ENCODE peak calls at places on chromosomes 6 and 20, in four cellular contexts. Q is uterus, D is upper lobe of left lung, E is A549. A is an unnamed sample.

GRCh38 chr6:150204705-150205472 is 62.0 kb downstream of the PPP1R14C start:
- DNase-seq in Q (no peak), D (peak; percentile 45), E (no peak), A (no peak)

GRCh38 chr6:116772450-116772849 is 6.9 kb upstream of the FAM162B start:
- DNase-seq in Q (no peak), D (no peak), E (no peak), A (no peak)

GRCh38 chr6:7341989-7342742 is 29.2 kb upstream of the SSR1 start:
- DNase-seq in Q (no peak), D (no peak), E (peak; percentile 7), A (no peak)

GRCh38 chr6:167150815-167151557 is 6.8 kb downstream of the GPR31 start:
- DNase-seq in Q (no peak), D (no peak), E (no peak), A (no peak)

GRCh38 chr6:87671555-87672029 is 30.4 kb downstream of the AKIRIN2 start:
- DNase-seq in Q (no peak), D (no peak), E (no peak), A (no peak)

GRCh38 chr6:122580731-122581130 is 29.5 kb upstream of the PKIB start:
- DNase-seq in Q (no peak), D (no peak), E (no peak), A (no peak)

GRCh38 chr6:6657085-6657819 is 68.7 kb downstream of the LY86 start:
- DNase-seq in Q (no peak), D (no peak), E (no peak), A (no peak)

GRCh38 chr6:147651249-147652063 is 143.0 kb downstream of the SAMD5 start:
- DNase-seq in Q (no peak), D (no peak), E (no peak), A (no peak)

GRCh38 chr6:130421567-130421966 is 55.8 kb downstream of the TMEM200A start:
- DNase-seq in Q (no peak), D (no peak), E (no peak), A (no peak)

GRCh38 chr6:148329568-148330299 is 12.9 kb upstream of the SASH1 start:
- DNase-seq in Q (no peak), D (no peak), E (no peak), A (no peak)

GRCh38 chr20:23049201-23049932 is at the start of gene THBD:
- DNase-seq in Q (peak; percentile 76), D (peak; percentile 88), E (peak; percentile 89), A (peak; percentile 35)
- TF ChIP-seq POLR2A in Q (peak; percentile 56), D (peak; percentile 88), E (peak; percentile 99), A (peak; percentile 44)

GRCh38 chr6:108650325-108650724 is 89.6 kb downstream of the FOXO3 start:
- DNase-seq in Q (no peak), D (no peak), E (no peak), A (no peak)

GRCh38 chr6:108650781-108651180 is 90.1 kb downstream of the FOXO3 start:
- DNase-seq in Q (no peak), D (no peak), E (no peak), A (no peak)

GRCh38 chr6:108651287-108651686 is 90.6 kb downstream of the FOXO3 start:
- DNase-seq in Q (no peak), D (no peak), E (no peak), A (no peak)

GRCh38 chr6:108652375-108652774 is 91.7 kb downstream of the FOXO3 start:
- DNase-seq in Q (no peak), D (no peak), E (no peak), A (no peak)

GRCh38 chr6:108651781-108652227 is 91.1 kb downstream of the FOXO3 start:
- DNase-seq in Q (peak; percentile 74), D (no peak), E (no peak), A (peak; percentile 79)
- H3K27ac ChIP-seq in Q (peak overlapping the region; percentile 79), D (peak overlapping the region; percentile 84), E (no peak overlapping the region), A (peak overlapping the region; percentile 73)

GRCh38 chr6:160297310-160297709 is 38.7 kb upstream of the SLC22A2 start:
- DNase-seq in Q (no peak), D (no peak), E (no peak), A (no peak)
- TF ChIP-seq POLR2A in Q (no peak), D (no peak), E (no peak), A (no peak)

GRCh38 chr20:1844723-1845523 is 50.3 kb upstream of the SIRPA start:
- DNase-seq in Q (peak; percentile 22), D (peak; percentile 69), E (no peak), A (no peak)
- H3K27ac ChIP-seq in Q (no peak overlapping the region), D (no peak overlapping the region), E (no peak overlapping the region), A (no peak overlapping the region)

GRCh38 chr6:33623895-33624381 is 2.8 kb downstream of the ITPR3 start:
- DNase-seq in Q (no peak), D (no peak), E (no peak), A (no peak)

GRCh38 chr6:33621396-33622388 is 570 bp downstream of the ITPR3 start:
- DNase-seq in Q (peak; percentile 42), D (peak; percentile 58), E (no peak), A (peak; percentile 47)

GRCh38 chr6:33620584-33621395 is at the start of gene ITPR3:
- DNase-seq in Q (no peak), D (peak; percentile 76), E (peak; percentile 72), A (peak; percentile 69)

GRCh38 chr6:33624856-33625255 is 3.7 kb downstream of the ITPR3 start:
- DNase-seq in Q (no peak), D (no peak), E (no peak), A (no peak)

DNA sequence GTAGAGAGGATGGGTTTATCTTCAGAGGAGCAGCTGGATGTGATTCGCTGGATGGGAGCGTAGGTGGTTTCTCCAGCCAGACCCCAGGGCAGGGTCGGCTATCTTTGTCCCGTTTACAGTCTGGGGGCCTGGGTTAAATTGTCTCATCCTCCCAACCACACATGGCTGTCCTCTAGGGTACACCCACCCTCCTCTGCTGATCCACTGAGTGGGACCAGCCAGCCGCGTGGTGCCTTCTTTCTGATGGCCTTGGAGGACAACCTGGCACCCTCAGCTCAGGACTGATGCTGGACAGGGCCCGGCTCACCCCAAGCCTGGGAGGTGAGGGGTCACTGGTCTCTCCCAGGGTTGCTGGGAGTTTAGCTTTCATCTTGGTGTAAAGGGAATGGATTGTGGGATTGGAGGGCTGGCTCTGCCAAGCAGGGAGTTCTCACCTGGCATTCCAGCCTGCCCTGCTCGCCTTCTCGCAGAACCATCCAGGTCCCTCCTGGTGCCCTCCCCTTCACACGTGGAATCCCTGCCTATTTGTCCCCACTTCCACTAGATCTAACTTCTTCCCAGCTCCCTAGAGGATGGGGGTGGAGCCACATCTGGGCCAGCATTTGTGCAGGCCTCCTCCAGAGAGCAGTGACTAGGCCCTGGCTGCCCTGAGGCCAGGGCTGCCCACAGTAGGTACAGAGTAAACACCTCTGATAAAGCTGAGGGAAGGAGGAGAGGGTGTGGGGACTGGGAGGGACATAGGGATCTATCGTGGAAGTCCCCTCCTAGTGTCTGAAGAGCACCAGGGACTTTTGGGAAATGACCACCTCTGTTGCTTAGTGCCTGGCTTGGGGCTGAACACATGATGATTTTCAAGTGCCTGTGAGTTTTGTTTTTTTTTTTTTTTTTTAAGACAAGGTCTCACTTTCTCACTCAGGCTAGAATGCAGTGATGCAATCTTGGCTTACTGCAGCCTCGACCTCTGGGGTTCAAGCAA is 1.6 kb downstream of the ITPR3 start:
- DNase-seq in Q (no peak), D (peak; percentile 77), E (no peak), A (no peak)
- TF ChIP-seq POLR2A in Q (no peak), D (peak; percentile 11), E (no peak), A (no peak)

GRCh38 chr6:108730556-108731228 is 117.5 kb upstream of the ARMC2 start:
- DNase-seq in Q (no peak), D (no peak), E (no peak), A (no peak)

GRCh38 chr6:108728826-108729225 is 119.4 kb upstream of the ARMC2 start:
- DNase-seq in Q (no peak), D (no peak), E (no peak), A (no peak)

GRCh38 chr6:108733706-108734105 is 114.5 kb upstream of the ARMC2 start:
- DNase-seq in Q (no peak), D (no peak), E (no peak), A (no peak)

GRCh38 chr6:108732101-108732870 is 115.9 kb upstream of the ARMC2 start:
- DNase-seq in Q (no peak), D (no peak), E (no peak), A (no peak)

GRCh38 chr6:108731229-108731565 is 117.0 kb upstream of the ARMC2 start:
- DNase-seq in Q (no peak), D (no peak), E (no peak), A (no peak)
- H3K27ac ChIP-seq in Q (no peak overlapping the region), D (no peak overlapping the region), E (no peak overlapping the region), A (no peak overlapping the region)

DNA sequence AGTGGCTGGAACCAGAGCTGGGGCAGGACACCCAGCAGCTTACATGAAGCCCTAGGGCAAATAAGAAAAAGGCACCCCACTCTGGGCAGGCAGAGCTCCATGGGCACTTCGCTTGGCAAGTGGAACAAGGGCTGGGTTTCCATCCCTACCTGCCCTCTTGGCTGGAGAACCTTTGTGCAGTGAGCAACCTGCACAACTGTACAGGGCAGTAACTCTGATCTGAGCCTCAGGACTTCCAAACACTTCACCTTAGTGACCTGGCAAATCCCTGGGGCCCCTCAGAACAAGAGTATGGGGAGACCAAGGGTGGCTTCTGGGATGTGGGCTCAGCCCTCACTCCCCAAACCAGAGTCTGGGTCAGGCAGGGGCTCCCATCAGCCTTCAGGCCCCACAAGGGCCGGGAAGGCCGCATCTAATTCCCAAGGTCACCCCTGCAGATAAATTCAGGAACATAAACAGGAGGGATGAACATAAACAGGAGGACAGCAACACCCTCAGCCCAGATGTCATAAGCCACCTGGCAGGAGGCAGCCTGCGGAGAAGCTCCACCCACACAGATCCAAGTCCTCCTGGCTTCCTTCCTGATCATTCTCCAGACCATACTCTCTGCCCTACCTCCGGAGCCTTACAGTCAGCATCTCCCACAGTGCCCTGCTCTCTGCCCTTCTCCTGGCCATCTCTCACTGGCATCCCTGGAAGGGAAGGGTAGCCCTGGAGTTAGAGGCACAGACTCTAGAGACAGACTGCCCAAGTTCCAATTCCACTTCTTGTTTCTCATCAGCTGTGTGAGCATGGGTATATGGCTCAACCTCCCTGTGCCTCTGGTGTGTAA is 37.5 kb downstream of the HNF4A start:
- DNase-seq in Q (no peak), D (no peak), E (no peak), A (no peak)
- TF ChIP-seq POLR2A in Q (no peak), D (no peak), E (no peak), A (no peak)

GRCh38 chr6:11614534-11615213 is 77.1 kb downstream of the TMEM170B start:
- DNase-seq in Q (no peak), D (no peak), E (no peak), A (no peak)

GRCh38 chr6:11616200-11616611 is 78.7 kb downstream of the TMEM170B start:
- DNase-seq in Q (no peak), D (no peak), E (no peak), A (no peak)

GRCh38 chr6:11613858-11614257 is 76.3 kb downstream of the TMEM170B start:
- DNase-seq in Q (no peak), D (no peak), E (peak; percentile 8), A (no peak)

GRCh38 chr6:11615214-11615602 is 77.7 kb downstream of the TMEM170B start:
- DNase-seq in Q (no peak), D (no peak), E (no peak), A (no peak)

GRCh38 chr6:11613336-11613735 is 75.8 kb downstream of the TMEM170B start:
- DNase-seq in Q (no peak), D (no peak), E (no peak), A (no peak)
- H3K27ac ChIP-seq in Q (no peak overlapping the region), D (no peak overlapping the region), E (peak overlapping the region; percentile 84), A (no peak overlapping the region)

A was measured in prostate gland.